ENCODE peak calls at places on chromosome 17, in five cellular contexts. A is GM23338; T is CD8-positive, alpha-beta T cell; R is cardiac fibroblast; Z is GM12865. N is an unnamed sample.

GRCh38 chr17:322006-322780 is 30.4 kb downstream of the RPH3AL start:
- DNase-seq in A (no peak), T (no peak), R (no peak), Z (no peak), N (peak)

GRCh38 chr17:1126801-1127550 is 52.8 kb downstream of the ABR start:
- DNase-seq in A (no peak), T (no peak), R (no peak), Z (no peak), N (peak)

GRCh38 chr17:73760186-73760758 is 116.0 kb upstream of the SDK2 start:
- DNase-seq in A (peak), T (no peak), R (no peak), Z (no peak), N (peak)

GRCh38 chr17:1563786-1564613 is 1.4 kb upstream of the PITPNA start:
- DNase-seq in A (no peak), T (no peak), R (no peak), Z (no peak), N (peak)

GRCh38 chr17:29848737-29849136 is 81.3 kb downstream of the SSH2 start:
- DNase-seq in A (no peak), T (no peak), R (peak), Z (no peak), N (no peak)

GRCh38 chr17:9298135-9298534 is 276.8 kb downstream of the NTN1 start:
- DNase-seq in A (no peak), T (no peak), R (no peak), Z (no peak), N (no peak)

GRCh38 chr17:43132117-43132516 is 7.0 kb upstream of the BRCA1 start:
- DNase-seq in A (no peak), T (no peak), R (no peak), Z (no peak), N (no peak)

GRCh38 chr17:10380631-10381408 is 8.0 kb upstream of the MYH13 start:
- DNase-seq in A (no peak), T (no peak), R (peak), Z (no peak), N (no peak)

DNA sequence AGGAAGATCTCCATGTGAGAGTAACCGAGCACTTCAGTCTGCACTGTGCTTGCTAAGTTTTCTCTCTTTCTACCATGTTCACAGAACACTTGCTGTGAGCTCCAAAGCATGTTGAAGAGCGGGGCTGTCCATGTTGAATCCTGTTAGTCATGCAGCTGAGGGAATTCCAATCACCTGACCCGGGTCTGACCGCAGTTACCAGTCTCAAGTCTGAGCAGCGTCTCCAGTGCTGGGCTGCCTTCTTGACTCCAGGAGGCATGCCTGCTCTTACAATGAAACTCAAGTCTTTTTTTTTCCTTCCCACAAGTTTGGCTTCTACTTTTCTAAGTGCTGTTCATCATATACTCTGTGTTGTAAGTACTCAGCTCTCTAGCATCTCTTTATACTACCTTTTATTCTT is 44.3 kb downstream of the HOXB1 start:
- DNase-seq in A (no peak), T (no peak), R (peak), Z (peak), N (peak)
- TF ChIP-seq CTCF in A (no peak), T (no peak), R (peak), Z (no peak), N (peak)

DNA sequence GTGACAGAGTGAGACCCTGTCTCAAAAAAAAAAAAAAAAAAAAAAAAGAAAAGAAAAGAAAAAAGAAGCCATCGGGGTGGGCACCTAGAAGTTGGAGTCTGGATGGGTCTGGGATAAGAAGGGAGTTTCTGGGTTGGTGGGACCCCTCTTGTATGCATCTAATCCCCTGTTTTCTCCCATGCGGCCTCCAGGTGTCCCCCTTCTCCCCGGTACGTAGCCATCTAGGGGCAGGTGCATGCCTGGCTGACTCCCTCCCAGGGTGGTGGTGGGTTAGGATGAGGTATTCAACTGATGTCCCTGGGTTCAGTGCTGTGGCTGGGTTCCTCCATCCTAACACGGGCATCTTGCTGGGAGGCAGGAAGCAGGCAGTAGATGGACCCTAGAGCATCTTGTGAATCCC is 13.0 kb downstream of the FMNL1 start:
- DNase-seq in A (peak), T (no peak), R (no peak), Z (peak), N (peak)
- TF ChIP-seq CTCF in A (peak), T (peak), R (peak), Z (peak), N (peak)

GRCh38 chr17:17801800-17802481 is 34.8 kb downstream of the SREBF1 start:
- DNase-seq in A (no peak), T (no peak), R (no peak), Z (no peak), N (no peak)

GRCh38 chr17:17797119-17797809 is 39.5 kb downstream of the SREBF1 start:
- DNase-seq in A (no peak), T (no peak), R (no peak), Z (no peak), N (no peak)

GRCh38 chr17:17798010-17798556 is 38.7 kb downstream of the SREBF1 start:
- DNase-seq in A (no peak), T (no peak), R (no peak), Z (no peak), N (no peak)

GRCh38 chr17:17798573-17799255 is 38.1 kb downstream of the SREBF1 start:
- DNase-seq in A (no peak), T (no peak), R (no peak), Z (no peak), N (no peak)

DNA sequence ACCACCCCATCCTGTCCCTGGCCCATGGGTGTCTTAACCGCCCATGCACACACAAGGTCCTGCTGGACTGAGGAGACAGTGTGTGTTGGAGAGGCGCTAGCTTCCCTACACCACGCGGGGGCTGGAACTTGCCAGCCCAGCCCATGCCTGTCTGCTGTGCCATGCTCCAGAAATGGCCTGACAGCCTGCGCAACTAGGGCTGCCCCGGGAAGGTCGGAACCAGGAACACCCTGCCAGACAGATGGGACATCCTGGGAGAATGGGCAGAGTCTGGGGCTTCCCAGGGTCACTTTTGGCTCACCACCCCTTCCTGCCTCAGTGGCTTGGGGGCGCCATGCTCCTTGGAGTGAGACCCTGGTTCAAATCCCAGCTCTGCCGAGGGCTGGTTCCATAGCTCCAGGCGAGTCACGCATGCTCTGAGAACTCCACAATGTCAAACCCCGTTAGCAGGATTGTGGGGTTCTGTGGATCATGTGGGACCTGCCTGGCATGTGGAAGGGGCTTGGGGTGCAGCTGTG is 36.2 kb downstream of the SREBF1 start:
- DNase-seq in A (no peak), T (no peak), R (no peak), Z (no peak), N (no peak)
- TF ChIP-seq CTCF in A (peak), T (no peak), R (no peak), Z (no peak), N (no peak)

GRCh38 chr17:79840204-79840988 is 1.2 kb upstream of the CBX4 start:
- DNase-seq in A (peak), T (no peak), R (peak), Z (peak), N (peak)
- TF ChIP-seq CTCF in A (no peak), T (no peak), R (no peak), Z (no peak), N (no peak)

GRCh38 chr17:53794875-53795274 is 27.9 kb upstream of the KIF2B start:
- DNase-seq in A (no peak), T (no peak), R (no peak), Z (no peak), N (no peak)

GRCh38 chr17:53791551-53791950 is 31.2 kb upstream of the KIF2B start:
- DNase-seq in A (no peak), T (no peak), R (no peak), Z (no peak), N (no peak)

GRCh38 chr17:53796642-53797041 is 26.1 kb upstream of the KIF2B start:
- DNase-seq in A (no peak), T (no peak), R (no peak), Z (no peak), N (no peak)

GRCh38 chr17:53792997-53793396 is 29.7 kb upstream of the KIF2B start:
- DNase-seq in A (no peak), T (no peak), R (no peak), Z (no peak), N (no peak)

DNA sequence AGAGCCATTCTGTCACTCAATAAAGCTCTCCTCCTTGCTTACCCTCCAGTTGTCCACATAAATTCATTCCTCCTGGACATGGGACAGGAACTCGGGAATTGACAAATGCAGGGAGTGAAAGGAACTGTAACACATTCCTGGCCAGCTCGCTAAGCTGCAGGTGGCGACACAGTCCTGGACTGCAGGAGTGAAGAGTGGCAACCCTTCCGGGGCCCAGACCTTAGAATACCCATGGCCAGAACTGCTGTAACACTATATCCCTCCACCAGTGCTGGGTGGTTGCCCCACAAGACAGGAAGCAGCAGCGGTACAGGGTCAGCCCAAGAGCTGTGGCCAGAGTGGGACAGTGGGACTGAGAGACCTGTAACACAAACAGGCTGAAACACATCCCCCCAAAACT is 30.3 kb upstream of the KIF2B start:
- DNase-seq in A (no peak), T (no peak), R (no peak), Z (no peak), N (no peak)
- TF ChIP-seq CTCF in A (no peak), T (no peak), R (no peak), Z (no peak), N (no peak)

DNA sequence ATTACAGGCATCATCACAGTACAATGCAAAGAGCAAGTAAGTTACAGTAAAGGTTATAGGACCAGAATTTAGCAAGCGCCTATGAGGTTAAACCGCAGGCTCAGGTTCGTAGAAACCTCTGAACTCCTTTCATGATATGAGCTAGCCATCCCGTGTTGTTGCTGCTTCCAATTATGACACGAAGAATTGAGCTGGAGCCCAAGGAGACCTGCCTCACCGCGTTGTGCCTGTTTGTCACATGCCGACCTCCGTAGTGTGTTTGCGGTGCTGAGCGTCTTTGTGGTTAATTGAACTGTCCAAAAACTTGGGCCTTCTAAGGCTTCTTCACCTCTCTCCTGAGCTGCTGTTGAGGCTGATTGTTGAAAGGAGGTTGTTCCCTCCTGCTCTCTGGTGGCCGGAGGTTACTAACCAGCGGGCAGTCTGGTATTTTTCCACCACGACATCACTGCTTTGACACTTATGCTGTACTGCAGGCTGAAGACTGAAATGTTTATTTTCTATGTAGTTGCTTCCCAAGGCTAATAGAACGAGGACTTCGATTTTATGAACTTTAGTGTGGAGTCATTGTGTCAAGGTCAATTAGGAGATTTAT is 67.5 kb downstream of the SEC14L1 start:
- DNase-seq in A (peak), T (no peak), R (peak), Z (no peak), N (peak)
- TF ChIP-seq CTCF in A (no peak), T (no peak), R (no peak), Z (no peak), N (peak)